ENCODE peak calls at places on chromosomes 3 and 15, in ten cellular contexts. O is CD4-positive, alpha-beta T cell; B is NCI-H2081; Q is ELR; V is Caki2; E is glutamatergic neuron; J is activated naive CD4-positive, alpha-beta T cell treated with anti-CD3 and anti-CD28 coated beads for 36 hours; T is left cardiac atrium; K is CD8-positive, alpha-beta T cell; U is endothelial cell. S is an unnamed sample.

GRCh38 chr3:71998995-71999673 is 214.2 kb upstream of the PROK2 start:
- DNase-seq in O (no peak), B (no peak), Q (peak), V (no peak), E (no peak), J (no peak), T (no peak), K (no peak), U (no peak), S (no peak)

GRCh38 chr15:33086500-33087141 is 107.9 kb downstream of the FMN1 start:
- DNase-seq in O (no peak), B (peak), Q (peak), V (peak), E (no peak), J (no peak), T (no peak), K (no peak), U (no peak), S (no peak)

GRCh38 chr15:68385671-68386586 is 46.0 kb downstream of the ITGA11 start:
- DNase-seq in O (no peak), B (no peak), Q (no peak), V (no peak), E (no peak), J (no peak), T (no peak), K (no peak), U (no peak), S (no peak)

GRCh38 chr15:60235951-60236710 is 161.7 kb downstream of the ANXA2 start:
- DNase-seq in O (no peak), B (no peak), Q (no peak), V (no peak), E (no peak), J (no peak), T (no peak), K (no peak), U (peak), S (peak)

GRCh38 chr15:24269166-24269571 is 406.4 kb upstream of the NPAP1 start:
- DNase-seq in O (no peak), B (no peak), Q (no peak), V (no peak), E (no peak), J (no peak), T (no peak), K (no peak), U (no peak), S (peak)

GRCh38 chr3:179196098-179196497 is 47.9 kb downstream of the PIK3CA start:
- DNase-seq in O (no peak), B (peak), Q (peak), V (peak), E (no peak), J (peak), T (no peak), K (no peak), U (no peak), S (peak)

GRCh38 chr15:83769411-83769960 is 115.6 kb downstream of the ADAMTSL3 start:
- DNase-seq in O (no peak), B (no peak), Q (no peak), V (no peak), E (no peak), J (no peak), T (no peak), K (no peak), U (no peak), S (peak)

GRCh38 chr15:85886345-85886935 is 91.7 kb upstream of the KLHL25 start:
- DNase-seq in O (no peak), B (no peak), Q (no peak), V (no peak), E (peak), J (no peak), T (no peak), K (no peak), U (no peak), S (peak)

GRCh38 chr15:69531302-69532027 is 78.8 kb downstream of the RPLP1 start:
- DNase-seq in O (no peak), B (peak), Q (no peak), V (no peak), E (no peak), J (no peak), T (no peak), K (no peak), U (no peak), S (peak)

GRCh38 chr3:16426665-16427064 is 86.8 kb downstream of the RFTN1 start:
- DNase-seq in O (no peak), B (no peak), Q (no peak), V (no peak), E (no peak), J (no peak), T (no peak), K (no peak), U (no peak), S (no peak)

GRCh38 chr3:37741644-37742043 is 120.0 kb upstream of the CTDSPL start:
- DNase-seq in O (no peak), B (no peak), Q (peak), V (no peak), E (no peak), J (no peak), T (peak), K (no peak), U (peak), S (no peak)

S was measured in SJCRH30.